ENCODE peak calls at places on chromosomes 3 and 15, in nine cellular contexts. J, N, S, K, D, P, L, M and U are unnamed samples.

GRCh38 chr3:185649414-185649813 is 63.3 kb downstream of the SENP2 start:
- DNase-seq in J (no peak), N (no peak), S (no peak), K (no peak), D (no peak), P (no peak), L (peak), M (no peak), U (no peak)

GRCh38 chr3:150697646-150698045 is 6.1 kb downstream of the ERICH6 start:
- DNase-seq in J (no peak), N (no peak), S (no peak), K (no peak), D (peak), P (no peak), L (no peak), M (no peak), U (no peak)

GRCh38 chr15:73755481-73755880 is 2.3 kb upstream of the INSYN1 start:
- DNase-seq in J (no peak), N (no peak), S (no peak), K (no peak), D (no peak), P (no peak), L (no peak), M (no peak), U (no peak)

GRCh38 chr3:149152420-149152819 is 23.0 kb downstream of the HPS3 start:
- DNase-seq in J (peak), N (no peak), S (no peak), K (no peak), D (peak), P (no peak), L (no peak), M (no peak), U (no peak)

GRCh38 chr3:23888617-23889228 is 28.1 kb downstream of the NKIRAS1 start:
- DNase-seq in J (no peak), N (no peak), S (no peak), K (peak), D (no peak), P (peak), L (no peak), M (no peak), U (no peak)

GRCh38 chr3:48268936-48269551 is 28.1 kb downstream of the ZNF589 start:
- DNase-seq in J (no peak), N (no peak), S (peak), K (no peak), D (peak), P (no peak), L (no peak), M (no peak), U (no peak)

GRCh38 chr3:115187149-115187757 is 40.2 kb upstream of the ZBTB20 start:
- DNase-seq in J (peak), N (no peak), S (no peak), K (no peak), D (no peak), P (no peak), L (no peak), M (no peak), U (no peak)

GRCh38 chr3:150408232-150409124 is at the start of gene TSC22D2:
- DNase-seq in J (peak), N (peak), S (peak), K (peak), D (peak), P (peak), L (peak), M (peak), U (peak)

GRCh38 chr3:141797167-141797773 is 34.1 kb downstream of the GRK7 start:
- DNase-seq in J (peak), N (no peak), S (peak), K (no peak), D (no peak), P (no peak), L (peak), M (no peak), U (no peak)

GRCh38 chr15:69452702-69453513 is at the start of gene RPLP1:
- DNase-seq in J (peak), N (peak), S (peak), K (peak), D (peak), P (no peak), L (peak), M (peak), U (peak)

GRCh38 chr15:87144775-87145174 is 1065.1 kb downstream of the AGBL1 start:
- DNase-seq in J (no peak), N (no peak), S (no peak), K (peak), D (peak), P (no peak), L (no peak), M (no peak), U (no peak)

GRCh38 chr3:13657660-13658435 is 108.9 kb downstream of the FBLN2 start:
- DNase-seq in J (peak), N (peak), S (peak), K (peak), D (peak), P (no peak), L (peak), M (no peak), U (no peak)

GRCh38 chr3:112136959-112137693 is 4.1 kb upstream of the GCSAM start:
- DNase-seq in J (no peak), N (no peak), S (no peak), K (peak), D (peak), P (peak), L (no peak), M (no peak), U (no peak)

GRCh38 chr15:25055356-25056068 is 100.7 kb downstream of the SNRPN start:
- DNase-seq in J (no peak), N (no peak), S (no peak), K (no peak), D (no peak), P (no peak), L (peak), M (no peak), U (peak)

GRCh38 chr3:112119686-112120484 is 13.2 kb downstream of the GCSAM start:
- DNase-seq in J (no peak), N (no peak), S (no peak), K (no peak), D (no peak), P (no peak), L (no peak), M (no peak), U (no peak)

GRCh38 chr3:77682162-77682561 is 642.3 kb downstream of the ROBO2 start:
- DNase-seq in J (no peak), N (no peak), S (no peak), K (no peak), D (no peak), P (no peak), L (no peak), M (no peak), U (no peak)

GRCh38 chr3:114441386-114441785 is 147.6 kb downstream of the TIGIT start:
- DNase-seq in J (no peak), N (no peak), S (no peak), K (no peak), D (no peak), P (no peak), L (no peak), M (no peak), U (no peak)

GRCh38 chr3:59429203-59429602 is 379.4 kb upstream of the CFAP20DC start:
- DNase-seq in J (no peak), N (no peak), S (no peak), K (no peak), D (no peak), P (no peak), L (no peak), M (no peak), U (no peak)

GRCh38 chr15:38795471-38796245 is 231.0 kb upstream of the RASGRP1 start:
- DNase-seq in J (no peak), N (no peak), S (no peak), K (no peak), D (no peak), P (no peak), L (no peak), M (no peak), U (no peak)

GRCh38 chr3:124201786-124202185 is 209.9 kb upstream of the ROPN1 start:
- DNase-seq in J (no peak), N (no peak), S (no peak), K (no peak), D (no peak), P (no peak), L (no peak), M (no peak), U (no peak)

GRCh38 chr3:173221010-173221409 is 80.0 kb upstream of the SPATA16 start:
- DNase-seq in J (no peak), N (peak), S (no peak), K (peak), D (peak), P (peak), L (no peak), M (no peak), U (no peak)

GRCh38 chr3:23576379-23576959 is 229.3 kb upstream of the UBE2E1 start:
- DNase-seq in J (no peak), N (no peak), S (peak), K (peak), D (no peak), P (no peak), L (no peak), M (no peak), U (no peak)

GRCh38 chr3:42575137-42575741 is 6.5 kb downstream of the SEC22C start:
- DNase-seq in J (no peak), N (no peak), S (no peak), K (no peak), D (no peak), P (no peak), L (no peak), M (no peak), U (no peak)

GRCh38 chr3:17945018-17945798 is 202.8 kb upstream of the TBC1D5 start:
- DNase-seq in J (no peak), N (no peak), S (no peak), K (no peak), D (peak), P (no peak), L (no peak), M (no peak), U (no peak)

DNA sequence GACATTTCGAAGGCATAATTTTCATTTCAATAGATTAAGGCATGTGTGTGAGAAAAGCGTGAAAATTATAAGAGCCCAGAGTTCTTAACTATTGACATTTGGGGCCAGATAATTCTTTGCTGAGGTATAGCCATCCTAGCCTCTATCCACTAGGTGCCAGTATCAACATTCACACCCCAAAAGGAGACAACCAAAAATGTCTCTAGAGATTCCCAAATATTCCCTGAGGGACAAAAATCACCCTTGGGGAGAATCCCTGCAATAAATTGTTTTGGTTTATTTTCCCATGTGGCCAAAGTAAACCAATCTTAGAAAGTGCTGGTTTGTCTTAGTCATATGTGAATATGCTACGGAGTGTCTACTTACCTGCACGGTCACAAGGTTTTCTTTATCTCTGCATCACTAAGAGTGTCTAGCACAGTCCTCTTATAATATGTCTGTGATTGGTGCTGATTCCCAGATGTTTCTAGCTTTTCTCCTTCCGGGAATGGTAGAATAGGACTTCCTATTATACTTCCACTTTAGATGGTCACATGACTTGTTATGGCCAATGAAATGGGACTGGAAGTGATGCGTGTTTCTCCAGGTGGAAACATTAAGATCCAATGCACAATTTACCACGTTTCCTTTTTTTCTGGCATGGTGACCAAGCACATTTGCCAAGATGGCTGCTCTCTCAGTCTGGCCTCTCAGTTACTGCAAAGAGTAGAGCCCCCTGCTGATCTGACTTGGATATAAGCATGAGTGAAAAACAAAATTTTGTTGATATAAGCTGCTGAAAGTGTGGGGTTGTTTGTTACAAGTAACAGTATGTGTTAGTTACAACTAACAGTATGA is 8.0 kb upstream of the KBTBD8 start:
- DNase-seq in J (peak), N (peak), S (no peak), K (peak), D (no peak), P (peak), L (no peak), M (no peak), U (no peak)
- TF ChIP-seq CTCF in J (peak), N (no peak), S (no peak), K (peak), D (peak), P (peak), L (no peak), M (peak), U (peak)

DNA sequence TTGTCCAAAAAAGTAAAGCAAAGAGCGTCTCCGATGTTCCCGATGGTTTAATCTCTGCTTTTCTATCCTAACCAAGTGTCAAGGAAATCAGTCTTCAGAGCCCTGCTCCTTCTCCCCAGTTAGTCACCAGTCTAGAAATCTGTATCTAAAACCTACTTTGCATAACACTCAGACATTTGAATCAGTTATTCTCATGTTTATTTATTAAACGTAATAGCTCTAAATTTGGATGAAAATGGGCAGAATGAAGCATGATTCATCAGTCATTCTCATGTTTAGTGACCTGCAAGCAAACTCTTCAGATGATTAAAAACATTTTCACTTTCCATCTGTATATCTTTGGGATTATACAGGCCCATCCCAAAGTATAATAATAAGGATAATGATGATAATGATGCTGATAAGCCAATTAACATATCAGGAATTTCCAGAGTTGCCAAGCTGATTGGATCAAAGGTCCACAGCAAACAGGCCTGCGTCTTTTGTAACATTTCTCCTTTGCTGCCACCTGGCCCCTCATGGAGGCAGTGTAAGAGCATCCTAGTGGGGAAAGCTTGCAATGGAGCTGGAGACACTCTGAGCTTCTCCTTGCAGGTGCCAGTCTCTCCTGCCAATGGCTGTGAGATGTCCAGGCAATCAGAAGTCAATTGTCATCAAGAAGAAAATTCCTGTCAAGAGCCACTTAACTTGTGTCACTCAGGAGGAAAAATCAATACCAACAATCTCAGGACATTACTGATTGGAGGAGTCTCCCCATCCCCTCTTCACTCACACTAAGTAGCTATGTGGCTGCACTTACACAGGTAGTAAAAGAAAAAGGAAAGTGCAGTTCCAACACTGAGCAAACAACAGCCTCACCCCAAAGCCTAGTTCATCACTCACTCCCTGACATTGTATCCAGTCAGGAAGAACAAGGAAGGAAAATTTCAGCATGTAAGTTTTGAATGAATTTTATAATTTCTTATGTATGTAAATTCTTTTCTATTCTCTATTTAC is 273.7 kb downstream of the IGSF11 start:
- DNase-seq in J (peak), N (no peak), S (no peak), K (no peak), D (no peak), P (no peak), L (no peak), M (no peak), U (no peak)
- TF ChIP-seq CTCF in J (peak), N (no peak), S (no peak), K (peak), D (no peak), P (peak), L (no peak), M (no peak), U (no peak)

DNA sequence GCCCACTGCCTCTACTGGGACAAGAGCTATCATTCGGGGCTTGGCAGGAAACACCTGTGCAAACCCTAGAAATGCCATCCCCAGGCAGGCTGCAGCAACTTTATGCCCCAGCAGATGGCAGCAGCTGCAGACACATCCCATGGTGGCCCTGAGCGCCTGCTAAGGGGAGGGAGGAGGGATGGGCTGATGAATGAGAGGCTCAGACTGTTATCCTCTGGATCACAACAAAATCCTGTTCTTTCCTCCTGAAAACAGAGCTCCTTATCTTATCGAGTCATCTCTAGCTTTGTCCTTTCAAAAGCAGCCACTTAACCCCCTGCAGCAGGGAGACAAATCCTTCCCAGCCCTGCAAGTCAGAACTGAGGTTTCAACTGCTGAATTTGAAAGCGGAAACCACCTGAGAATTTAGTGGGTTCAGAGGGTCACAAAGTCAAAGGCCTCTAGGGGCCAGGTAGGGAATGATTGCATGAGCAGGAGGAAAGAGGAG is 90.6 kb upstream of the PROK2 start:
- DNase-seq in J (peak), N (peak), S (peak), K (peak), D (peak), P (peak), L (peak), M (peak), U (peak)
- TF ChIP-seq CTCF in J (peak), N (peak), S (peak), K (peak), D (peak), P (peak), L (peak), M (peak), U (peak)

DNA sequence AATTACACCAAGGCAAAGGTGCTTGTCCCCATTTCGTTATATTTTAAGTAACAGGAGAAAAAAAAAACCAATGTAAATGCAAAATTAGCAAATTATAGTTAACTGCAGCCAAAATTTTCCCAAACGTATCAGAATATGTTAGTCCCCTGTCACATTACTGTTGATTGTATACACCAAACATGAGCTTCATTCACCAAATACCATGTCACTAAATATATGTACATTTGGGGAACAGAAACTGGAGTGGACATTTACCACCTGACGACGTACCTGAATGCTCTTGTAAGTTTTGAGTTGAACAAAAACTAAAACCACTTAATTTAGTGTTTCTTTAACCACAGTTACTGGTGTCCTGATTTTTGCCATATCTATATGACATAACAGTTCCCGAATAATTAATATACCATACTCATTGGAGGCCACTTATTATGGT is 3.3 kb upstream of the FOXP1 start:
- DNase-seq in J (no peak), N (no peak), S (no peak), K (no peak), D (no peak), P (no peak), L (no peak), M (no peak), U (no peak)
- TF ChIP-seq CTCF in J (no peak), N (no peak), S (no peak), K (no peak), D (no peak), P (no peak), L (no peak), M (no peak), U (peak)

GRCh38 chr3:62201438-62202035 is 171.8 kb downstream of the FEZF2 start:
- DNase-seq in J (peak), N (peak), S (no peak), K (peak), D (peak), P (peak), L (no peak), M (no peak), U (no peak)
- TF ChIP-seq CTCF in J (peak), N (peak), S (peak), K (peak), D (peak), P (peak), L (peak), M (peak), U (peak)

GRCh38 chr15:70635895-70636294 is 127.5 kb downstream of the UACA start:
- DNase-seq in J (no peak), N (no peak), S (no peak), K (no peak), D (no peak), P (no peak), L (no peak), M (no peak), U (no peak)

GRCh38 chr15:70633394-70633793 is 130.0 kb downstream of the UACA start:
- DNase-seq in J (no peak), N (no peak), S (peak), K (peak), D (no peak), P (no peak), L (no peak), M (no peak), U (no peak)

GRCh38 chr15:70632079-70632850 is 131.1 kb downstream of the UACA start:
- DNase-seq in J (no peak), N (no peak), S (no peak), K (peak), D (peak), P (no peak), L (no peak), M (no peak), U (no peak)

GRCh38 chr15:70632981-70633380 is 130.4 kb downstream of the UACA start:
- DNase-seq in J (no peak), N (no peak), S (no peak), K (peak), D (no peak), P (no peak), L (no peak), M (no peak), U (no peak)

GRCh38 chr15:70636540-70637165 is 126.7 kb downstream of the UACA start:
- DNase-seq in J (no peak), N (no peak), S (no peak), K (peak), D (peak), P (peak), L (no peak), M (no peak), U (no peak)
- TF ChIP-seq CTCF in J (peak), N (peak), S (peak), K (peak), D (peak), P (peak), L (no peak), M (peak), U (no peak)

GRCh38 chr3:146747928-146748327 is 142.8 kb upstream of the PLSCR5 start:
- DNase-seq in J (no peak), N (no peak), S (no peak), K (peak), D (peak), P (no peak), L (no peak), M (peak), U (no peak)
- TF ChIP-seq CTCF in J (no peak), N (no peak), S (peak), K (peak), D (peak), P (peak), L (no peak), M (peak), U (no peak)

DNA sequence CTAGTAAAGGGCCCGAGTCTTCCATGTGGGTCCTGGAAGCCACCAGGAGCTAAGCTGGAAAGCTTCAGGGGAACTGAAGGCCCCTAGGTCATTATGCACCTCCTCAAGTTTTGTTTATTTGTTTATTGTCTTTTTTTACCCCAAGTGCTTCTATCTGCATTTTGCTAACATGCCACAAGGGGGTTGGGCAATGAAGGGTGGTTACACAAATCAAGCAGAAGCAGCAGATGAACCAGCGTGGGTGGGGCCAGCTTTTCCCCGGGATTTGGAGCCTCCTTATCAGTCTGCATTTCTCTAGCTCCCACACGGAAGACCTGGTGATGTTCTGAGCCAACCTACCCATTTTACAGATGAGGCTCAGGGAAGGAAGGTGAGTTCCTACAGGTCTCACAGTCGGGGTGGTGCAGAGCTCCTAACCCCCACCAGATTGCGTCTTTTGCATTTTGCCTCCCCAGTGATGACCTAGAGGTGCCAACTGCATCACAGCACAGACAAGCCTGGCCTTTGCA is 16.8 kb downstream of the TMC3 start:
- DNase-seq in J (no peak), N (no peak), S (no peak), K (no peak), D (no peak), P (peak), L (no peak), M (no peak), U (no peak)
- TF ChIP-seq CTCF in J (no peak), N (no peak), S (no peak), K (peak), D (no peak), P (no peak), L (no peak), M (no peak), U (peak)